ENCODE peak calls at places on chromosomes 12 and 14, in four cellular contexts. One of them, this sample, is unnamed.

GRCh38 chr14:91098591-91098990 is 15.3 kb upstream of the DGLUCY start:
- DNase-seq in ELF-1: no peak
- DNase-seq in upper lobe of right lung: no peak
- DNase-seq in ELR: peak; percentile 57
- DNase-seq in this sample: no peak

GRCh38 chr12:89988156-89988555 is 279.5 kb upstream of the ATP2B1 start:
- DNase-seq in upper lobe of right lung: no peak
- DNase-seq in ELF-1: no peak
- DNase-seq in ELR: no peak
- DNase-seq in this sample: no peak

GRCh38 chr12:25328082-25328712 is 77.5 kb upstream of the KRAS start:
- DNase-seq in upper lobe of right lung: no peak
- DNase-seq in ELF-1: no peak
- DNase-seq in ELR: peak; percentile 4
- DNase-seq in this sample: no peak

GRCh38 chr12:54357802-54358619 is 6.3 kb downstream of the GPR84 start:
- DNase-seq in ELF-1: no peak
- DNase-seq in upper lobe of right lung: no peak
- DNase-seq in ELR: peak; percentile 48
- DNase-seq in this sample: peak; percentile 53

GRCh38 chr12:1797011-1797901 is 23.1 kb upstream of the LRTM2 start:
- DNase-seq in ELR: no peak
- DNase-seq in ELF-1: peak; percentile 43
- DNase-seq in upper lobe of right lung: peak; percentile 88
- DNase-seq in this sample: peak; percentile 42

GRCh38 chr12:123106640-123107359 is 44.1 kb downstream of the PITPNM2 start:
- DNase-seq in upper lobe of right lung: peak; percentile 71
- DNase-seq in ELR: no peak
- DNase-seq in ELF-1: peak; percentile 49
- DNase-seq in this sample: peak; percentile 40

GRCh38 chr12:12070674-12071661 is at the start of gene BCL2L14:
- DNase-seq in upper lobe of right lung: no peak
- DNase-seq in ELR: no peak
- DNase-seq in ELF-1: no peak
- DNase-seq in this sample: peak; percentile 21

GRCh38 chr14:24367506-24368214 is at the start of gene NFATC4:
- DNase-seq in upper lobe of right lung: no peak
- DNase-seq in ELR: peak; percentile 96
- DNase-seq in ELF-1: peak; percentile 82
- DNase-seq in this sample: peak; percentile 69

GRCh38 chr12:117685115-117685926 is 283.5 kb downstream of the KSR2 start:
- DNase-seq in ELF-1: peak; percentile 80
- DNase-seq in upper lobe of right lung: no peak
- DNase-seq in ELR: peak; percentile 68
- DNase-seq in this sample: peak; percentile 15

GRCh38 chr14:68576031-68576430 is 216.8 kb downstream of the ZFP36L1 start:
- DNase-seq in ELR: peak; percentile 82
- DNase-seq in ELF-1: no peak
- DNase-seq in upper lobe of right lung: no peak
- DNase-seq in this sample: no peak

GRCh38 chr12:27790179-27790578 is 10.1 kb upstream of the MANSC4 start:
- DNase-seq in ELF-1: no peak
- DNase-seq in ELR: no peak
- DNase-seq in upper lobe of right lung: no peak
- DNase-seq in this sample: no peak

GRCh38 chr12:131896811-131897270 is 2.4 kb downstream of the ULK1 start:
- DNase-seq in ELF-1: no peak
- DNase-seq in upper lobe of right lung: no peak
- DNase-seq in ELR: no peak
- DNase-seq in this sample: peak; percentile 55

GRCh38 chr14:67729072-67729561 is 27.4 kb downstream of the RDH12 start:
- DNase-seq in ELF-1: peak; percentile 70
- DNase-seq in ELR: no peak
- DNase-seq in upper lobe of right lung: peak; percentile 71
- DNase-seq in this sample: no peak

GRCh38 chr14:86052868-86053267 is 522.9 kb downstream of the FLRT2 start:
- DNase-seq in ELF-1: no peak
- DNase-seq in ELR: no peak
- DNase-seq in upper lobe of right lung: no peak
- DNase-seq in this sample: no peak

GRCh38 chr14:75232597-75232996 is 46.0 kb upstream of the FOS start:
- DNase-seq in upper lobe of right lung: no peak
- DNase-seq in ELF-1: no peak
- DNase-seq in ELR: no peak
- DNase-seq in this sample: no peak

GRCh38 chr14:47012533-47012932 is 361.0 kb upstream of the RPL10L start:
- DNase-seq in upper lobe of right lung: no peak
- DNase-seq in ELF-1: no peak
- DNase-seq in ELR: no peak
- DNase-seq in this sample: no peak

GRCh38 chr12:53596920-53597363 is 29.2 kb downstream of the ATF7 start:
- DNase-seq in ELF-1: no peak
- DNase-seq in upper lobe of right lung: no peak
- DNase-seq in ELR: no peak
- DNase-seq in this sample: no peak

GRCh38 chr12:50708619-50709018 is 55.3 kb upstream of the ATF1 start:
- DNase-seq in ELF-1: no peak
- DNase-seq in upper lobe of right lung: no peak
- DNase-seq in ELR: no peak
- DNase-seq in this sample: no peak